ENCODE peak calls at places on chromosomes 1 and 21, in ten cellular contexts. D is cardiac septum; L is NCI-H187; V is T-helper 2 cell; W is activated T-cell treated with anti-CD3 and anti-CD28 coated beads, Interleukin-2, amount 50 U/mL, for 72 hours; Y is GF-D8; J is SW 1271; A is kidney tubule cell; R is GDM1; I is effector memory CD8-positive, alpha-beta T cell. S is an unnamed sample.

GRCh38 chr1:6937048-6937447 is 151.8 kb downstream of the CAMTA1 start:
- DNase-seq in J (no peak), V (no peak), R (no peak), W (no peak), D (no peak), A (no peak), I (no peak), L (no peak), Y (no peak), S (no peak)

GRCh38 chr1:240732390-240732789 is 120.4 kb upstream of the GREM2 start:
- DNase-seq in Y (no peak), V (no peak), W (no peak), R (peak; percentile 0), J (no peak), D (no peak), A (peak; percentile 57), I (no peak), L (no peak), S (no peak)

GRCh38 chr1:41432481-41433280 is 51.8 kb downstream of the EDN2 start:
- DNase-seq in I (peak; percentile 66), V (peak; percentile 27), D (peak; percentile 95), J (peak; percentile 47), L (no peak), R (peak; percentile 74), W (peak; percentile 83), A (peak; percentile 95), Y (no peak), S (peak; percentile 87)

GRCh38 chr1:116907351-116907750 is 2.4 kb upstream of the PTGFRN start:
- DNase-seq in V (no peak), W (no peak), A (no peak), Y (no peak), L (no peak), J (no peak), I (no peak), R (no peak), D (no peak), S (no peak)

GRCh38 chr1:92623187-92623778 is 136.6 kb upstream of the GFI1 start:
- DNase-seq in J (no peak), Y (peak; percentile 26), R (no peak), I (no peak), A (no peak), V (no peak), D (no peak), L (no peak), W (no peak), S (no peak)

GRCh38 chr1:187527346-187527745 is 698.6 kb downstream of the PLA2G4A start:
- DNase-seq in Y (no peak), R (no peak), W (no peak), I (no peak), V (no peak), L (no peak), J (no peak), A (no peak), D (no peak), S (no peak)

GRCh38 chr1:980602-981395 is 1.1 kb downstream of the PERM1 start:
- DNase-seq in R (no peak), W (no peak), D (peak; percentile 92), Y (no peak), J (no peak), L (no peak), I (no peak), V (no peak), A (no peak), S (no peak)

GRCh38 chr1:82934069-82934468 is 1064.9 kb downstream of the TTLL7 start:
- DNase-seq in A (peak; percentile 47), R (no peak), W (no peak), L (no peak), Y (no peak), I (no peak), J (no peak), V (no peak), D (no peak), S (no peak)

GRCh38 chr1:14320518-14320917 is 278.0 kb upstream of the KAZN start:
- DNase-seq in R (no peak), D (no peak), W (no peak), Y (peak; percentile 81), V (no peak), I (no peak), L (no peak), A (peak; percentile 55), J (no peak), S (no peak)

GRCh38 chr21:37005548-37006242 is 807 bp upstream of the RIPPLY3 start:
- DNase-seq in L (no peak), I (no peak), Y (no peak), J (no peak), V (no peak), W (no peak), D (no peak), A (no peak), R (no peak), S (no peak)

GRCh38 chr1:112869895-112870294 is 86.1 kb downstream of the SLC16A1 start:
- DNase-seq in V (no peak), R (no peak), L (no peak), J (no peak), A (no peak), Y (no peak), D (no peak), W (no peak), I (no peak), S (no peak)

GRCh38 chr1:58687516-58687915 is 12.3 kb downstream of the MYSM1 start:
- DNase-seq in Y (no peak), V (no peak), L (no peak), R (no peak), I (no peak), J (no peak), A (no peak), W (no peak), D (no peak), S (no peak)

GRCh38 chr1:159934136-159935039 is 9.1 kb upstream of the TAGLN2 start:
- DNase-seq in J (no peak), W (no peak), V (no peak), D (no peak), R (no peak), Y (no peak), A (no peak), L (no peak), I (no peak), S (no peak)

GRCh38 chr1:240169188-240169587 is 77.5 kb downstream of the FMN2 start:
- DNase-seq in R (no peak), W (no peak), A (peak; percentile 16), I (no peak), J (no peak), V (no peak), D (no peak), L (no peak), Y (no peak), S (no peak)

S was measured in head of caudate nucleus.